ENCODE peak calls at places on chromosomes 11 and 22, in five cellular contexts. B, K, A, Y and I are unnamed samples.

GRCh38 chr22:27933186-27933983 is 14.3 kb upstream of the PITPNB start:
- DNase-seq in B (no peak), K (no peak), A (no peak), Y (no peak), I (no peak)

GRCh38 chr22:43292633-43293025 is 50.5 kb downstream of the SCUBE1 start:
- DNase-seq in B (no peak), K (no peak), A (no peak), Y (no peak), I (no peak)

GRCh38 chr11:114156766-114157165 is 97.3 kb downstream of the ZBTB16 start:
- DNase-seq in B (no peak), K (no peak), A (no peak), Y (no peak), I (no peak)

GRCh38 chr11:76805206-76805913 is 22.2 kb downstream of the TSKU start:
- DNase-seq in B (no peak), K (no peak), A (peak; percentile 49), Y (no peak), I (no peak)

GRCh38 chr11:32118025-32118974 is 27.4 kb downstream of the RCN1 start:
- DNase-seq in B (no peak), K (peak; percentile 64), A (peak; percentile 79), Y (no peak), I (no peak)

GRCh38 chr11:96741068-96741467 is 351.3 kb downstream of the JRKL start:
- DNase-seq in B (no peak), K (peak; percentile 29), A (peak; percentile 23), Y (no peak), I (no peak)

GRCh38 chr11:2342557-2342956 is 34.6 kb upstream of the CD81 start:
- DNase-seq in B (no peak), K (no peak), A (no peak), Y (no peak), I (no peak)

GRCh38 chr11:23778971-23779370 is 717.9 kb upstream of the LUZP2 start:
- DNase-seq in B (no peak), K (peak; percentile 51), A (peak; percentile 24), Y (no peak), I (no peak)

GRCh38 chr11:76918941-76919386 is 58.2 kb downstream of the ACER3 start:
- DNase-seq in B (no peak), K (peak; percentile 68), A (peak; percentile 76), Y (peak; percentile 58), I (no peak)

GRCh38 chr11:91308069-91308468 is 916.5 kb upstream of the FAT3 start:
- DNase-seq in B (no peak), K (no peak), A (no peak), Y (no peak), I (no peak)

GRCh38 chr11:3111919-3112690 is 53.0 kb downstream of the OSBPL5 start:
- DNase-seq in B (no peak), K (no peak), A (peak; percentile 44), Y (peak; percentile 32), I (no peak)

GRCh38 chr11:121304750-121305149 is 12.2 kb downstream of the SC5D start:
- DNase-seq in B (no peak), K (no peak), A (no peak), Y (no peak), I (no peak)

GRCh38 chr11:107840120-107840479 is 18.5 kb downstream of the SLC35F2 start:
- DNase-seq in B (no peak), K (no peak), A (no peak), Y (no peak), I (no peak)

GRCh38 chr22:50576070-50576469 is 2.2 kb downstream of the CPT1B start:
- DNase-seq in B (peak; percentile 55), K (peak; percentile 17), A (peak; percentile 56), Y (no peak), I (no peak)

GRCh38 chr11:34161361-34161760 is 55.9 kb downstream of the NAT10 start:
- DNase-seq in B (no peak), K (no peak), A (no peak), Y (no peak), I (no peak)

GRCh38 chr11:76391039-76391438 is 9.9 kb downstream of the GVQW3 start:
- DNase-seq in B (no peak), K (peak; percentile 1), A (no peak), Y (no peak), I (no peak)

GRCh38 chr22:49767355-49768062 is 60.2 kb downstream of the BRD1 start:
- DNase-seq in B (peak; percentile 72), K (peak; percentile 53), A (peak; percentile 63), Y (no peak), I (peak; percentile 15)

GRCh38 chr22:28917747-28918543 is 34.6 kb downstream of the ZNRF3 start:
- DNase-seq in B (no peak), K (peak; percentile 81), A (peak; percentile 26), Y (no peak), I (no peak)

GRCh38 chr11:82229346-82229745 is 504.3 kb downstream of the FAM181B start:
- DNase-seq in B (no peak), K (peak; percentile 33), A (peak; percentile 28), Y (no peak), I (no peak)

GRCh38 chr11:128684582-128685382 is 9.1 kb upstream of the FLI1 start:
- DNase-seq in B (peak; percentile 77), K (no peak), A (no peak), Y (no peak), I (no peak)

GRCh38 chr11:17393472-17393871 is 5.0 kb upstream of the KCNJ11 start:
- DNase-seq in B (no peak), K (no peak), A (no peak), Y (no peak), I (no peak)

GRCh38 chr11:118434123-118434552 is 2.2 kb upstream of the KMT2A start:
- DNase-seq in B (no peak), K (peak; percentile 39), A (peak; percentile 63), Y (no peak), I (no peak)

GRCh38 chr11:7546324-7546791 is 32.6 kb downstream of the PPFIBP2 start:
- DNase-seq in B (no peak), K (no peak), A (peak; percentile 12), Y (no peak), I (no peak)

GRCh38 chr11:94305146-94305545 is 766 bp downstream of the IZUMO1R start:
- DNase-seq in B (no peak), K (no peak), A (peak; percentile 37), Y (no peak), I (no peak)

GRCh38 chr11:67310246-67311050 is 7.1 kb downstream of the SSH3 start:
- DNase-seq in B (no peak), K (no peak), A (no peak), Y (no peak), I (no peak)

GRCh38 chr11:76415073-76415472 is 29.7 kb upstream of the EMSY start:
- DNase-seq in B (peak; percentile 76), K (no peak), A (no peak), Y (no peak), I (no peak)

GRCh38 chr11:2289350-2289749 is 12.4 kb downstream of the C11orf21 start:
- DNase-seq in B (no peak), K (no peak), A (no peak), Y (no peak), I (no peak)

GRCh38 chr11:9138612-9139579 is 47.5 kb upstream of the SCUBE2 start:
- DNase-seq in B (no peak), K (peak; percentile 93), A (peak; percentile 92), Y (peak; percentile 52), I (no peak)

GRCh38 chr11:47233989-47234668 is 14.5 kb downstream of the ACP2 start:
- DNase-seq in B (peak; percentile 50), K (peak; percentile 68), A (peak; percentile 79), Y (no peak), I (no peak)

GRCh38 chr11:67667490-67668190 is 6.8 kb downstream of the ALDH3B2 start:
- DNase-seq in B (no peak), K (no peak), A (no peak), Y (no peak), I (peak; percentile 55)

GRCh38 chr11:116529681-116530080 is 243.1 kb downstream of the BUD13 start:
- DNase-seq in B (no peak), K (no peak), A (no peak), Y (no peak), I (no peak)

GRCh38 chr22:39727541-39727940 is 157.0 kb downstream of the CACNA1I start:
- DNase-seq in B (no peak), K (no peak), A (peak; percentile 41), Y (no peak), I (no peak)

GRCh38 chr22:42500164-42500835 is 19.3 kb downstream of the RRP7A start:
- DNase-seq in B (peak; percentile 96), K (peak; percentile 64), A (peak; percentile 59), Y (peak; percentile 27), I (peak; percentile 84)

GRCh38 chr11:119432484-119433368 is 9.8 kb upstream of the THY1 start:
- DNase-seq in B (no peak), K (peak; percentile 87), A (peak; percentile 99), Y (peak; percentile 56), I (no peak)

GRCh38 chr11:119433369-119433749 is 10.4 kb upstream of the THY1 start:
- DNase-seq in B (no peak), K (no peak), A (peak; percentile 94), Y (no peak), I (no peak)

GRCh38 chr11:119436715-119437114 is 13.7 kb upstream of the THY1 start:
- DNase-seq in B (no peak), K (no peak), A (no peak), Y (no peak), I (no peak)

GRCh38 chr11:119436093-119436492 is 13.1 kb upstream of the THY1 start:
- DNase-seq in B (no peak), K (no peak), A (no peak), Y (no peak), I (no peak)

GRCh38 chr11:119434531-119435330 is 11.8 kb upstream of the THY1 start:
- DNase-seq in B (no peak), K (no peak), A (peak; percentile 88), Y (no peak), I (no peak)
- TF ChIP-seq CTCF in B (no peak), K (no peak), A (no peak), Y (no peak), I (no peak)

GRCh38 chr11:35998651-35999050 is 54.8 kb downstream of the LDLRAD3 start:
- DNase-seq in B (no peak), K (no peak), A (no peak), Y (no peak), I (no peak)
- TF ChIP-seq CTCF in B (no peak), K (no peak), A (no peak), Y (no peak), I (no peak)

GRCh38 chr11:64100345-64100744 is 64.6 kb downstream of the FLRT1 start:
- DNase-seq in B (peak; percentile 57), K (no peak), A (no peak), Y (no peak), I (no peak)
- TF ChIP-seq CTCF in B (peak; percentile 68), K (no peak), A (no peak), Y (no peak), I (no peak)

DNA sequence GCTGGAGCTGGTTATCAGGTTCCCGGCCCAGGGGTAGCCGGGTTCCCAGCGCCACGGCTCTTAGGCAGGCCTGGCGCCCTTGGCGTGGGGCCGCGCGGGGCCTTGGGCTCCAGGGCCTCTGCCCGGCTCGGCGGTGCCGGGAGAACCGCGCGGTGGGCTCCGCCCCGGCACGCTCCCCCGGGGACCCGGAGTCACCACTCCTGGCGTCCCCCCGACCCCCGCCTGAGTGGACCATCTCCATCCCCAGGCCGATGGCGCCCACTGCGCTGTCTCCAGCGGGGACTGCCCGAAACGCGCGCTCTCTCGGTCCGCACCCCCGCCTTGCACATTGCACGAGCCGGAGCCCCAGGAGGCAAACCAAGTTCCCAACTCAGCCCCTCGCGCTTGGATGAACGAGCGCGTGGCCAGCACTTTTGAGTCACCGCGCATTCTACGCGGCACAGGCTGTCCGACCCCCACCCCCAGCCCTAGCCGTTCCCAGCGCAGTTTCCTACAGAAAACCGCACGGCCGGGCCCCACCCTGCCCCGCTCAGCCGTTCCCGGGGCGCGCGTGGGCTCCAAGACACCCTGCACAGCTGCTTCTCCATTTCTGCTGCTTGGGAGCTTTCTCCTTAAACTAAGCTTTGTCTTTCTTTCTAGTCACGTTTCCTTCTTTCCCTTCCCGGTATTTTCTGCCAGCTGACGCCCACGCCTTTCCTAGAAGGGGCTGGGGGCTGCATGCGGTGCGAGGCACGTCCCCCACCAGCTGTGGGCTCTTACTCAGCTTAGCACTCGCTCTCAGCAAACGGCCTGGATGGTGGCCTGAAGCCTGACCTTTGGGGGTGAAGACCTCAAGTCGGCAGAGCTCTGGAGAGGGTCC is 650 bp upstream of the CHID1 start:
- DNase-seq in B (peak; percentile 60), K (peak; percentile 73), A (peak; percentile 77), Y (no peak), I (no peak)
- TF ChIP-seq CTCF in B (peak; percentile 27), K (no peak), A (no peak), Y (no peak), I (no peak)